ENCODE peak calls at places on chromosome 7, in ten cellular contexts. A is tibial artery, W is endothelial cell of umbilical vein, D is cardiac muscle cell, C is body of pancreas, T is brain microvascular endothelial cell, I is OCI-LY7, X is ovary, H is heart left ventricle, F is tibial nerve. S is an unnamed sample.

GRCh38 chr7:130150587-130150986 is 54.6 kb downstream of the TMEM209 start:
- DNase-seq in A (no peak), W (no peak), D (no peak), C (peak), T (no peak), I (peak), X (no peak), H (no peak), F (no peak), S (no peak)

GRCh38 chr7:95509199-95509598 is 23.5 kb downstream of the ASB4 start:
- DNase-seq in A (no peak), W (peak), D (peak), C (peak), T (peak), I (peak), X (no peak), H (no peak), F (no peak), S (no peak)

GRCh38 chr7:43294080-43294630 is 181.7 kb downstream of the HECW1 start:
- DNase-seq in A (no peak), W (no peak), D (no peak), C (peak), T (peak), I (no peak), X (no peak), H (no peak), F (no peak), S (no peak)

GRCh38 chr7:158648787-158649186 is 55.8 kb downstream of the NCAPG2 start:
- DNase-seq in A (no peak), W (no peak), D (no peak), C (no peak), T (no peak), I (no peak), X (no peak), H (no peak), F (no peak), S (no peak)

GRCh38 chr7:46651070-46651469 is 730.0 kb upstream of the IGFBP3 start:
- DNase-seq in A (no peak), W (no peak), D (no peak), C (peak), T (no peak), I (no peak), X (no peak), H (no peak), F (no peak), S (peak)

GRCh38 chr7:103912906-103913610 is 76.4 kb downstream of the RELN start:
- DNase-seq in A (no peak), W (no peak), D (no peak), C (no peak), T (no peak), I (no peak), X (no peak), H (no peak), F (no peak), S (no peak)

GRCh38 chr7:17633099-17633498 is 307.2 kb downstream of the SNX13 start:
- DNase-seq in A (no peak), W (no peak), D (no peak), C (no peak), T (peak), I (no peak), X (no peak), H (no peak), F (no peak), S (no peak)

GRCh38 chr7:30920584-30921539 is 9.2 kb downstream of the AQP1 start:
- DNase-seq in A (peak), W (peak), D (peak), C (no peak), T (peak), I (no peak), X (peak), H (peak), F (peak), S (no peak)

GRCh38 chr7:76310102-76310957 is 7.9 kb downstream of the HSPB1 start:
- DNase-seq in A (no peak), W (peak), D (no peak), C (peak), T (no peak), I (peak), X (no peak), H (no peak), F (no peak), S (peak)

GRCh38 chr7:13508586-13508985 is 480.9 kb downstream of the ETV1 start:
- DNase-seq in A (no peak), W (no peak), D (peak), C (no peak), T (no peak), I (no peak), X (no peak), H (no peak), F (no peak), S (no peak)

GRCh38 chr7:111242361-111242760 is 151.4 kb downstream of the LRRN3 start:
- DNase-seq in A (no peak), W (no peak), D (no peak), C (no peak), T (no peak), I (no peak), X (no peak), H (no peak), F (no peak), S (no peak)

GRCh38 chr7:75743455-75743859 is 4.7 kb upstream of the HIP1 start:
- DNase-seq in A (no peak), W (no peak), D (no peak), C (no peak), T (no peak), I (no peak), X (no peak), H (peak), F (no peak), S (no peak)

GRCh38 chr7:255038-255435 is 34.9 kb upstream of the FOXL3 start:
- DNase-seq in A (no peak), W (no peak), D (no peak), C (no peak), T (no peak), I (no peak), X (no peak), H (no peak), F (no peak), S (no peak)

GRCh38 chr7:51731086-51731485 is 414.5 kb upstream of the COBL start:
- DNase-seq in A (no peak), W (no peak), D (no peak), C (no peak), T (no peak), I (no peak), X (no peak), H (no peak), F (no peak), S (no peak)

GRCh38 chr7:28151965-28152364 is 28.6 kb downstream of the JAZF1 start:
- DNase-seq in A (no peak), W (peak), D (no peak), C (no peak), T (peak), I (no peak), X (no peak), H (no peak), F (no peak), S (no peak)

GRCh38 chr7:156034397-156034796 is 222.1 kb upstream of the SHH start:
- DNase-seq in A (no peak), W (no peak), D (no peak), C (no peak), T (no peak), I (peak), X (no peak), H (no peak), F (no peak), S (no peak)

GRCh38 chr7:13952921-13953320 is 36.5 kb downstream of the ETV1 start:
- DNase-seq in A (no peak), W (no peak), D (no peak), C (no peak), T (no peak), I (no peak), X (no peak), H (no peak), F (no peak), S (no peak)

GRCh38 chr7:87702326-87702725 is 74.1 kb downstream of the RUNDC3B start:
- DNase-seq in A (no peak), W (no peak), D (no peak), C (no peak), T (peak), I (no peak), X (no peak), H (no peak), F (no peak), S (no peak)

GRCh38 chr7:105521731-105522458 is at the start of gene PUS7:
- DNase-seq in A (peak), W (peak), D (peak), C (peak), T (peak), I (peak), X (peak), H (peak), F (peak), S (peak)

GRCh38 chr7:30894009-30894408 is 17.6 kb upstream of the AQP1 start:
- DNase-seq in A (no peak), W (no peak), D (no peak), C (peak), T (no peak), I (no peak), X (no peak), H (no peak), F (no peak), S (no peak)

GRCh38 chr7:126493801-126494200 is 758.9 kb downstream of the GRM8 start:
- DNase-seq in A (no peak), W (no peak), D (no peak), C (no peak), T (no peak), I (no peak), X (no peak), H (no peak), F (no peak), S (no peak)

DNA sequence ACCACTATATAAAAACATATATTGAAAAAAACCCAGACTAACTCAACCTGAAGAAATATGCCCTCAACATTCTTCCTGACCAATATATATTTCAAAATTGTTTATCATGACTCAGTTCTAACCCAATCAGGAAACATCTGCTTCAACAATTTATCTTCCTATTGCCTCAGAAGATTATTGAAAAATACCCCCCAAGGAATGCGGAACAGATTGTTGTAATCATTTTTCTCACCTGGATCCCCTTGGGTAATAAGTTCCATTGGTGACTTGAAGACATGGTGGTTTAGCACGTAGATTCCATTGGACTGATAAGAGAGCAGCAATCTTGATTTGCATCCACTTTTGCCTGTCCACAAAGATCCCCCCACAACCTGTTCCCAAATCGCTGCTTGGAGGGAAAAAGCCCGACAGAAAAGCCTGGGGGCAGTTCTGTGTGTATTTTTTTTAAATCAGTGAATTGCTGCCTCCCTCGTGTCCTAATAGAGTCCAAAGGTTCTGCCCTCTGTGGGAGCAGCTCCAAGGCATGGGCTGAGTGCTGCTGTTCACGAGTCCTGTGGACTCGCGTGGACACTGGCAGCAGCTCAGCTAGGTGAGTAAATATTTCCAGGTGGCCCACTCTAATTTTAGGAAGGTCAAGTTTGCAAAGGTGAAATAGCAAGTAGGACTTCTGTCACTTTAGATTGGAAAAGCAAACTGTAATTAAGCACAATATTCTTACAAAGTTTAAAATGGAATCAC is 5.9 kb upstream of the INHBA start:
- DNase-seq in A (no peak), W (no peak), D (no peak), C (no peak), T (no peak), I (no peak), X (no peak), H (no peak), F (no peak), S (no peak)
- H3K27ac ChIP-seq in A (peak), W (no peak), D (no peak), C (no peak), T (peak), I (no peak), X (no peak), H (no peak), F (no peak), S (no peak)

GRCh38 chr7:152924826-152925411 is 165.4 kb downstream of the ACTR3B start:
- DNase-seq in A (no peak), W (no peak), D (no peak), C (no peak), T (no peak), I (no peak), X (no peak), H (no peak), F (no peak), S (no peak)
- H3K4me3 ChIP-seq in A (peak), W (no peak), D (peak), C (peak), T (no peak), I (no peak), X (peak), H (peak), F (no peak), S (no peak)

DNA sequence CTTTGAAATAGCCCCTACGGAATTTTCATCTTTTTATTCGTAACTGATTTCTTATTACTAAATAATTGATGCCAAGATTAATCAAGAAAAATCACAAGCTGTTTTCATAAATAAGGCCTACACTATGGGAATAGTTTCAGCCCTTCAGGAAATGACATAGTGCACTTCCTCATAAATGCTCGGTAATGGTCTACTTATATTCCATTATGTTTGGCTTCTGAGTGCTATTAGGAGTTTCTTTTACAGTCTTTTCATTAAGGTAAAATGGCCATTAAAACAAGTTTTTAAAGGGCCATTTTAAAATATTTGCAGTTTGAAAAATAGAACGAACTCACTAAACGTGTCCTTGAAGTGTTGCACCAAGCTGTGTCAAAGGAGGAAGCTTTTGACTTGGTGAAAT is 174.5 kb downstream of the DNAH11 start:
- DNase-seq in A (no peak), W (no peak), D (no peak), C (no peak), T (no peak), I (no peak), X (no peak), H (no peak), F (no peak), S (no peak)
- H3K27ac ChIP-seq in A (no peak), W (no peak), D (no peak), C (no peak), T (no peak), I (no peak), X (no peak), H (no peak), F (no peak), S (no peak)

GRCh38 chr7:34133983-34134782 is 228.8 kb downstream of the BMPER start:
- DNase-seq in A (peak), W (peak), D (peak), C (peak), T (peak), I (peak), X (peak), H (peak), F (peak), S (peak)

GRCh38 chr7:34137176-34137575 is 231.8 kb downstream of the BMPER start:
- DNase-seq in A (no peak), W (no peak), D (no peak), C (no peak), T (no peak), I (no peak), X (no peak), H (no peak), F (no peak), S (no peak)

GRCh38 chr7:34135924-34136323 is 230.6 kb downstream of the BMPER start:
- DNase-seq in A (no peak), W (no peak), D (no peak), C (no peak), T (no peak), I (no peak), X (no peak), H (no peak), F (no peak), S (no peak)

GRCh38 chr7:34136698-34137097 is 231.4 kb downstream of the BMPER start:
- DNase-seq in A (no peak), W (no peak), D (no peak), C (no peak), T (no peak), I (no peak), X (no peak), H (no peak), F (no peak), S (no peak)

GRCh38 chr7:34138483-34138882 is 233.1 kb downstream of the BMPER start:
- DNase-seq in A (no peak), W (no peak), D (no peak), C (no peak), T (no peak), I (no peak), X (no peak), H (no peak), F (no peak), S (no peak)
- H3K4me3 ChIP-seq in A (no peak), W (no peak), D (no peak), C (no peak), T (no peak), I (no peak), X (no peak), H (no peak), F (no peak), S (no peak)

GRCh38 chr7:116426428-116427156 is 72.9 kb upstream of the CAV2 start:
- DNase-seq in A (no peak), W (peak), D (no peak), C (peak), T (peak), I (no peak), X (no peak), H (peak), F (no peak), S (peak)

GRCh38 chr7:116429986-116430619 is 69.4 kb upstream of the CAV2 start:
- DNase-seq in A (no peak), W (no peak), D (no peak), C (no peak), T (no peak), I (no peak), X (no peak), H (no peak), F (no peak), S (no peak)

GRCh38 chr7:116422651-116423050 is 76.9 kb upstream of the CAV2 start:
- DNase-seq in A (no peak), W (no peak), D (no peak), C (no peak), T (no peak), I (no peak), X (no peak), H (no peak), F (no peak), S (no peak)

GRCh38 chr7:116423499-116423898 is 76.0 kb upstream of the CAV2 start:
- DNase-seq in A (no peak), W (no peak), D (no peak), C (no peak), T (no peak), I (no peak), X (no peak), H (no peak), F (no peak), S (no peak)

DNA sequence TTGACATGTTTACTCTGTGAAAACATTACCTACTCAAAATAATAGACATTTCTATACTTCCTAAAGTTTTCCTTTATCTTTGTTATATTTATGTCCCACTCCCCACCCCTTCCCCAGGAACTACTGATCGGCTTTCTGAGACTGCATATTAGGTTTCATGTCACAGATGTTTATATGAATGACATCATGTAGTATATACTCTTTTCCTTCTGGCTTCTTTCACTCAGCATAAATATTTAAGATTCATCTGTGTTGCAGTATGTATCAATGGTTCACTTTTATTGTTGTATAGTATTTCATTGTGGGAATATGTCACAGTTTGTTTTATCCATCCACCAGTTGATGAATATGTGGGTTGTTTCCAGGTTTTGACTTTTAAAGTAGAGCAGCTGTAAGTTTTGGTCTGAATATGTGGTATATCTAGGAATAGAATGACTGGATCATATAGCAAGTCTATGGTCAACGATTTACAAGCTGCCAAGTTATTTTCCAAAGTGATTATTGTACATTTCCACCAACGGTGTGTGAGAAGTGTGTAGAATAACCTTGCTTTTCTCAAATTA is 73.8 kb upstream of the CAV2 start:
- DNase-seq in A (no peak), W (peak), D (no peak), C (no peak), T (no peak), I (no peak), X (no peak), H (no peak), F (no peak), S (no peak)
- H3K27ac ChIP-seq in A (no peak), W (peak), D (no peak), C (no peak), T (peak), I (no peak), X (no peak), H (no peak), F (no peak), S (no peak)

GRCh38 chr7:83835424-83835823 is 186.5 kb upstream of the SEMA3E start:
- DNase-seq in A (no peak), W (no peak), D (no peak), C (no peak), T (no peak), I (no peak), X (no peak), H (no peak), F (no peak), S (no peak)
- H3K4me3 ChIP-seq in A (no peak), W (no peak), D (no peak), C (no peak), T (no peak), I (no peak), X (no peak), H (no peak), F (no peak), S (no peak)

GRCh38 chr7:19248681-19249080 is 103.5 kb upstream of the FERD3L start:
- DNase-seq in A (no peak), W (no peak), D (no peak), C (no peak), T (peak), I (no peak), X (no peak), H (no peak), F (no peak), S (no peak)
- H3K27ac ChIP-seq in A (no peak), W (no peak), D (no peak), C (no peak), T (peak), I (no peak), X (no peak), H (no peak), F (no peak), S (no peak)

GRCh38 chr7:132652507-132652906 is 76.2 kb upstream of the PLXNA4 start:
- DNase-seq in A (no peak), W (no peak), D (no peak), C (no peak), T (no peak), I (no peak), X (no peak), H (no peak), F (no peak), S (no peak)

GRCh38 chr7:132656846-132657776 is 80.8 kb upstream of the PLXNA4 start:
- DNase-seq in A (no peak), W (peak), D (peak), C (no peak), T (no peak), I (peak), X (no peak), H (no peak), F (no peak), S (no peak)

GRCh38 chr7:132654150-132654549 is 77.9 kb upstream of the PLXNA4 start:
- DNase-seq in A (no peak), W (no peak), D (no peak), C (no peak), T (no peak), I (peak), X (no peak), H (no peak), F (no peak), S (no peak)

GRCh38 chr7:132653364-132653930 is 77.2 kb upstream of the PLXNA4 start:
- DNase-seq in A (no peak), W (no peak), D (no peak), C (no peak), T (no peak), I (peak), X (no peak), H (no peak), F (no peak), S (no peak)

DNA sequence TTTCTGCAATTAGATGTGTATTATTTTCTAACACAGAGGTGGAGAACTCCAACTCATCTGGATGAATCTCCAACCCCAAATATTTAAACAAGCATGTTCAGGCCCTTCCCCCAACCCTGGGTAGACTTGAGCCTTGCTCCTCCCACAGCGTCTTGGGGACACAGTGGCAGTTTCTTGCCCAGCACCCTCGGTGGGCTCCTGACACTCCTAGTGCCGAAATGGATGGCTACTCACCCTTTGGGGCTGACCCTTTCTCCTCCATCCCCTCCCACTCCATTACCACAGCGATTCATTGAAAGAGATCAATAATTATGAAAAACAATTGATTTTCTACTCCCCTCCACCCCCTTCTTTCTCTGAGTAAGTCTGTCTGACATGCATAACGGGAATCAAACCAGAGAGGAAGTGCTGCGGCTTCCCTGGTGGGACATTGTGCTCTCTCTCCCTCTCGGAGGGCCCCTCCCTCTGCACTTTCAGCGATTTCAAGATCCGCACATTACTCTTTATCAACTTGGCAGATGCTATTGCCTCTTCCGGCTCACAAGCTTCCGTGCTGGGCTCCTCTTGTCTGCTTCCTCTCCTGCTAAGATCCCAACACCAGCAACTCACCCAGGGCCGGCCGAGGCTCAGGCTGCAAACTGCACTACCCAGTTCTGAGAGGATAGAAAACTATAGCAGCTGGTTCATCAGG is 78.9 kb upstream of the PLXNA4 start:
- DNase-seq in A (peak), W (peak), D (peak), C (peak), T (peak), I (no peak), X (no peak), H (peak), F (peak), S (peak)
- H3K4me3 ChIP-seq in A (peak), W (no peak), D (no peak), C (no peak), T (peak), I (no peak), X (no peak), H (peak), F (no peak), S (no peak)